ENCODE peak calls at places on chromosomes 5 and 9, in seven cellular contexts. R is AG09319, A is GM12865, V is Panc1, G is heart left ventricle, K is HFF-Myc, N is GM23338. I is an unnamed sample.

GRCh38 chr5:142478116-142478515 is 153.3 kb upstream of the SPRY4 start:
- DNase-seq in R (no peak), A (no peak), V (no peak), G (no peak), K (no peak), N (no peak), I (no peak)

GRCh38 chr5:57889558-57889957 is 406.9 kb upstream of the ACTBL2 start:
- DNase-seq in R (peak), A (peak), V (peak), G (peak), K (peak), N (peak), I (peak)

GRCh38 chr5:38458174-38458573 is 98.3 kb downstream of the LIFR start:
- DNase-seq in R (no peak), A (no peak), V (no peak), G (no peak), K (no peak), N (no peak), I (no peak)

GRCh38 chr5:56012281-56012963 is 17.7 kb upstream of the IL6ST start:
- DNase-seq in R (no peak), A (peak), V (no peak), G (peak), K (peak), N (no peak), I (no peak)

GRCh38 chr5:34455096-34455495 is 201.0 kb upstream of the RAI14 start:
- DNase-seq in R (no peak), A (no peak), V (no peak), G (no peak), K (no peak), N (no peak), I (no peak)

GRCh38 chr5:139658501-139658927 is 10.4 kb downstream of the CXXC5 start:
- DNase-seq in R (no peak), A (no peak), V (no peak), G (no peak), K (no peak), N (no peak), I (no peak)

GRCh38 chr5:95823738-95824609 is 1.4 kb upstream of the GLRX start:
- DNase-seq in R (peak), A (peak), V (peak), G (peak), K (peak), N (peak), I (peak)

GRCh38 chr5:60835554-60835953 is 8.5 kb downstream of the ELOVL7 start:
- DNase-seq in R (no peak), A (no peak), V (no peak), G (no peak), K (no peak), N (no peak), I (no peak)

GRCh38 chr9:133030317-133031129 is at the start of gene GTF3C5:
- DNase-seq in R (peak), A (peak), V (peak), G (peak), K (peak), N (peak), I (peak)

GRCh38 chr5:100777680-100778281 is 125.3 kb downstream of the ST8SIA4 start:
- DNase-seq in R (peak), A (peak), V (no peak), G (peak), K (peak), N (no peak), I (no peak)

GRCh38 chr9:135240871-135241311 is 153.4 kb downstream of the OLFM1 start:
- DNase-seq in R (no peak), A (no peak), V (no peak), G (no peak), K (no peak), N (no peak), I (peak)

GRCh38 chr9:122348288-122348777 is 22.5 kb upstream of the PTGS1 start:
- DNase-seq in R (no peak), A (no peak), V (no peak), G (no peak), K (no peak), N (peak), I (peak)

GRCh38 chr5:178606269-178606668 is 16.1 kb upstream of the COL23A1 start:
- DNase-seq in R (no peak), A (no peak), V (no peak), G (no peak), K (no peak), N (no peak), I (no peak)

GRCh38 chr5:68557162-68557936 is 341.8 kb downstream of the PIK3R1 start:
- DNase-seq in R (no peak), A (no peak), V (no peak), G (no peak), K (no peak), N (no peak), I (no peak)

GRCh38 chr5:38329132-38329715 is 70.9 kb downstream of the EGFLAM start:
- DNase-seq in R (no peak), A (no peak), V (peak), G (no peak), K (no peak), N (peak), I (peak)

GRCh38 chr9:5443845-5444244 is 6.1 kb upstream of the PLGRKT start:
- DNase-seq in R (no peak), A (no peak), V (no peak), G (no peak), K (no peak), N (no peak), I (no peak)

GRCh38 chr5:54651482-54652076 is 134.0 kb downstream of the SNX18 start:
- DNase-seq in R (no peak), A (no peak), V (no peak), G (peak), K (no peak), N (no peak), I (no peak)

GRCh38 chr9:85743290-85744128 is 1.8 kb upstream of the AGTPBP1 start:
- DNase-seq in R (no peak), A (no peak), V (peak), G (no peak), K (no peak), N (peak), I (peak)

GRCh38 chr9:116904165-116904564 is 217.1 kb downstream of the TRIM32 start:
- DNase-seq in R (no peak), A (peak), V (no peak), G (no peak), K (no peak), N (no peak), I (no peak)

GRCh38 chr9:129160712-129161533 is 17.1 kb downstream of the IER5L start:
- DNase-seq in R (no peak), A (no peak), V (no peak), G (no peak), K (no peak), N (no peak), I (no peak)

GRCh38 chr5:35783551-35783950 is 73.1 kb upstream of the IL7R start:
- DNase-seq in R (no peak), A (no peak), V (no peak), G (no peak), K (no peak), N (no peak), I (no peak)

GRCh38 chr5:102755691-102756371 is 726 bp downstream of the PAM start:
- DNase-seq in R (no peak), A (peak), V (no peak), G (peak), K (peak), N (peak), I (peak)

GRCh38 chr9:108664309-108665255 is 191.2 kb downstream of the ACTL7B start:
- DNase-seq in R (no peak), A (no peak), V (no peak), G (no peak), K (no peak), N (no peak), I (no peak)

GRCh38 chr5:150081541-150082283 is 4.6 kb downstream of the CSF1R start:
- DNase-seq in R (no peak), A (peak), V (no peak), G (peak), K (peak), N (peak), I (peak)

GRCh38 chr5:115068239-115069086 is 101.2 kb downstream of the TRIM36 start:
- DNase-seq in R (no peak), A (peak), V (no peak), G (no peak), K (peak), N (peak), I (no peak)

GRCh38 chr5:138662599-138662998 is 87.4 kb upstream of the HSPA9 start:
- DNase-seq in R (no peak), A (no peak), V (no peak), G (no peak), K (no peak), N (no peak), I (peak)

GRCh38 chr9:33159058-33159759 is 7.9 kb downstream of the B4GALT1 start:
- DNase-seq in R (no peak), A (peak), V (no peak), G (peak), K (no peak), N (no peak), I (no peak)

GRCh38 chr5:92676839-92677197 is 904.2 kb downstream of the NR2F1-AS1 start:
- DNase-seq in R (no peak), A (no peak), V (no peak), G (no peak), K (no peak), N (no peak), I (no peak)

GRCh38 chr9:29830815-29831214 is 2257.5 kb upstream of the C9orf72 start:
- DNase-seq in R (no peak), A (no peak), V (no peak), G (no peak), K (no peak), N (peak), I (peak)
- TF ChIP-seq CTCF in R (no peak), A (peak), V (peak), G (no peak), K (no peak), N (peak), I (peak)

DNA sequence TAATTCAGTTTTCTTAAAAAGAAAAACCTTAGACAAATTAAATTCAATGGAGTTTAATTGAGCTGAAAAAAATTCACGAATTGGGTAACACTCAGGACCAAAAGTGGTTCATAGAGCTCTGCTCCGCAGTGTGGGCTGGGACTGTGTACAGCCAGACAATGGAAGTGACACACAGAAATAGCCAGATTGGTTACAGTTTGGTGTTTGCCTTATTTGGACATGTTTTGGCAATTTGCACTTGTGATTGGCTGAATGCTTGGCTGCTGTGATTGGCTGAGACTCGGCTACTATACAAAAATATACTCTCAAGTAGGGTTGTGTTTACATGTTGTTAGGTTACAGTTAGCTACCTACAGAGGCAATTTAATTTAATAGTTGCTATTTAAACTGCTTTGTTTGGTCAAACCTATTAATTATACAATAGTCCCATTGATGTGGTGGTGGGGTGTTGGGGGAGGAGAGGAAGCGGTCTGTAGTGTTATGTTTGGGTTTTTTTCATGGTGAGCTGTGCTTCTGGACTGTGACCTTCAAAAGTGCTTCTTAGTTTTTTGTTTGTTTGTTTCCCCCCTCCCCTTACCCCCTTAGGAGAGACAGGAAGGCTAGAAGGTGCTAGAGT is 95.2 kb downstream of the CNTLN start:
- DNase-seq in R (no peak), A (no peak), V (no peak), G (no peak), K (no peak), N (peak), I (no peak)
- TF ChIP-seq CTCF in R (no peak), A (no peak), V (no peak), G (no peak), K (no peak), N (no peak), I (no peak)

DNA sequence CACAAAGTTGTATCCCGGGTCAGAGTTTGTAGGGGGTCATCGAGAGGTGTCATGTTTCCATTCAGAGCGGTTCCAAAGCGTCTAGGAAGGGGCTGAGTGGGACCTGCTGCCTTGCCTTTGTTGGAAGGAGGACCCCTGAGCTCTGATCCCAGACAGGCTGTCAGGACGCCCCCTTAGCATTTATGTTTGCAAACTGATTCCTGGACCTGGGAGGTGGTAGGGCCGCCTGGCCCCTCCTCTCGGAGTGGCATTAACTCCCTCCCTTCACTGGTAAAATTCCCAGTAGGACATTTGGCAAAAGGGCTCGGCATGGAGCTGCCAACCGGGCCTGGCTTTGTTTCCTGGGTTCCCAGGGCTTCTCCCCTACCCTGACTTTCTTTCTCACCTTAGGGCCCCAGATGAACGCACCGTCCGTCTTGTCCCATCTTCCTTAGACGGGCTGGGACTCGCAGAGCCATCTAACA is 2.5 kb downstream of the JADE2 start:
- DNase-seq in R (no peak), A (no peak), V (no peak), G (no peak), K (no peak), N (no peak), I (no peak)
- TF ChIP-seq CTCF in R (no peak), A (no peak), V (no peak), G (no peak), K (no peak), N (no peak), I (no peak)

DNA sequence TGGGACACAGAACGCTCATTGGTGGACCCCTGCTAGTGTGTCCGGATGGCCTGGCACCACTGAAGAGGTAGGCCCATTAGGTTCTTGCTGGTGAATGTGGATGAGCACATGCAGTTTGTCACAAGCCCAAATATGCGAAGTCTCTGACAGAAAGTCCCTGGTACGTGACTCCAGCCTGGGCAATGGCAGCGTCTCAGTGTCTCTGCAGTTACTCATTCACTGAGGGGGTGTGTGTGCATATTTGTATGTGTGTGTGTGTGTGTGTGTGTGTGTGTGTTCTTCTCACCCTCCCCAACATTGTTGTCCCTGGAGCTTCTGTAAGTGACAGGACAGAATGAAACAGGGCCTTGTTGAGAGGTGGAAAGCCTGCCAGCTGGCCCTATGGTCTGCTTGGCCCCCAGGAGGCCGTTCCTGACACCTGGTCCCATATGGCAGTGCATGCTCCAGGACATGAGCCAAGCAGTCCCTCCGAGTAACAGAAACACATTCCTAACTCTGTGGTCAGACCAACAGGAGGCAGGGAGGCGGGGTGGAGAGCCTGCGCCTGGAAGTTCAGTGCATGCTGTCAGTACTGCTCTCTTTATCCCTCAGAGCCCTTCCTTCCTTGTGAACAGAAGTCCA is 169.9 kb downstream of the SLC28A3 start:
- DNase-seq in R (peak), A (no peak), V (no peak), G (peak), K (peak), N (peak), I (peak)
- TF ChIP-seq CTCF in R (peak), A (no peak), V (no peak), G (peak), K (peak), N (no peak), I (peak)

GRCh38 chr9:7592321-7593319 is 207.0 kb downstream of the DMAC1 start:
- DNase-seq in R (no peak), A (no peak), V (no peak), G (no peak), K (no peak), N (peak), I (peak)
- TF ChIP-seq CTCF in R (no peak), A (no peak), V (no peak), G (no peak), K (no peak), N (peak), I (peak)

GRCh38 chr5:15794117-15794985 is 294.4 kb downstream of the FBXL7 start:
- DNase-seq in R (no peak), A (no peak), V (no peak), G (no peak), K (no peak), N (no peak), I (no peak)
- TF ChIP-seq CTCF in R (peak), A (no peak), V (peak), G (peak), K (peak), N (peak), I (peak)

DNA sequence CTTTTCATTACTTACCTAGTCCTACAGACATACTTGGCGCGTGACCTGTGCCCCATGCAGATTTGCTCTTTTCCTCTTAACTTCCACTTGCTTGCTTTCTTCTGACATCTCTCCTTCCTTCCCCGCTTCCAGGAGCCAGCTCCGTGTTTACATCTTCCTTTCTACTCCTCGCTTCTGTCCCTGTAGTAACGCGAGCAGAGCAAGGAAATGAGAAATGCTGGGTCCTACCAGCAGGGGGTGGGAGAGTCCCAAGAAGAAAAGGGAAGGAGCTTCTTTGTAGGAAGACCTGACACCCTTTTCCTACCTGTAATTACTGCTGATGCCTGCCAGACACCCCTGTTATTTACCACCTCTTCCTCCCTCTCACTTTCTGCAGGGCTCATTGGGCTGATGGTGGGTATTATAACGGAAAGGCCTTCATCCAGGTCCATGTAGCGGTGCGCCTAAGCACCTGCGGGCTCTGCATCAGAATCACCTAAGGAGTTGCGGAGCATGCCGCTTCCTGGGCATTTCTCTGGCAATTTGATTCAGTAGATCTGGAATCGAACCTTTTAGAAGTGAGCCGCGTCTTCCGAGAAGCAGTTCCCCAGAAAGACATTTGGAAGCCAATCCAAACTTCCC is 1260.8 kb upstream of the WWC1 start:
- DNase-seq in R (no peak), A (no peak), V (no peak), G (no peak), K (no peak), N (peak), I (peak)
- TF ChIP-seq CTCF in R (no peak), A (peak), V (peak), G (no peak), K (peak), N (peak), I (peak)